ENCODE peak calls at places on chromosomes 6 and 20, in five cellular contexts. B is NB4, R is IMR-90, Y is mucosa of descending colon, K is endodermal cell. H is an unnamed sample.

GRCh38 chr20:64188071-64188470 is 23.8 kb downstream of the MYT1 start:
- DNase-seq in K (no peak), R (no peak), Y (no peak), B (no peak), H (peak; percentile 21)

GRCh38 chr6:157313531-157314467 is 9.5 kb downstream of the TMEM242 start:
- DNase-seq in B (peak; percentile 22), Y (no peak), K (no peak), R (no peak), H (no peak)

GRCh38 chr6:158066161-158066781 is 84.6 kb downstream of the SYNJ2 start:
- DNase-seq in K (peak; percentile 26), B (peak; percentile 47), R (no peak), Y (no peak), H (no peak)

GRCh38 chr20:47810116-47810672 is 24.9 kb upstream of the SULF2 start:
- DNase-seq in Y (no peak), B (no peak), K (no peak), R (no peak), H (no peak)

GRCh38 chr6:37653933-37654565 is 43.6 kb downstream of the MDGA1 start:
- DNase-seq in K (peak; percentile 83), Y (no peak), B (peak; percentile 80), R (peak; percentile 34), H (peak; percentile 79)

GRCh38 chr6:54595844-54596243 is 250.7 kb upstream of the FAM83B start:
- DNase-seq in K (no peak), Y (no peak), B (no peak), R (peak; percentile 79), H (no peak)

GRCh38 chr6:6825986-6826901 is 237.7 kb downstream of the LY86 start:
- DNase-seq in R (no peak), Y (no peak), B (peak; percentile 79), K (no peak), H (no peak)

GRCh38 chr6:7087066-7087465 is 20.7 kb upstream of the RREB1 start:
- DNase-seq in R (peak; percentile 10), K (peak; percentile 60), B (peak; percentile 64), Y (no peak), H (peak; percentile 65)

GRCh38 chr6:24882295-24882694 is 53.5 kb downstream of the RIPOR2 start:
- DNase-seq in K (no peak), R (peak; percentile 56), B (no peak), Y (no peak), H (no peak)

GRCh38 chr6:139016337-139017213 is 12.0 kb upstream of the ABRACL start:
- DNase-seq in R (no peak), Y (no peak), B (peak; percentile 74), K (no peak), H (peak; percentile 39)

DNA sequence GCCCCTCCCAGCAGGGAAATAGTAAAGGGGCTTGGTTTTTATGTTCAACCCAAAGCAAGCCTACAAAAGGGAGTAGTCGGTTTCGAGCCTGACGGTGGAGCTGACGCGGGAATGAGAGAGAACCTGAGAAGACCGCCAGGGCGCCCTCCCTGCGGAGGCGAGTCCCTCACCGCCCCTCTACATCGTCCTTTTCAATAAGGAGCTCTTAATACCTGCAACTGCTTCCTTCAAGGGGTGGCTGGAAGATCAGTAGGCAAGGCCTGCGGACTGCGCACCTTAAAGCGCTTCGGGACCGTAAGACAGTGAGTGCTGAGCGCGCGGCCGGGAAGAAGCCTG is 709 bp upstream of the ZNF76 start:
- DNase-seq in R (peak; percentile 59), K (no peak), Y (no peak), B (no peak), H (peak; percentile 67)
- TF ChIP-seq CTCF in R (no peak), K (peak; percentile 49), Y (no peak), B (no peak), H (no peak)

DNA sequence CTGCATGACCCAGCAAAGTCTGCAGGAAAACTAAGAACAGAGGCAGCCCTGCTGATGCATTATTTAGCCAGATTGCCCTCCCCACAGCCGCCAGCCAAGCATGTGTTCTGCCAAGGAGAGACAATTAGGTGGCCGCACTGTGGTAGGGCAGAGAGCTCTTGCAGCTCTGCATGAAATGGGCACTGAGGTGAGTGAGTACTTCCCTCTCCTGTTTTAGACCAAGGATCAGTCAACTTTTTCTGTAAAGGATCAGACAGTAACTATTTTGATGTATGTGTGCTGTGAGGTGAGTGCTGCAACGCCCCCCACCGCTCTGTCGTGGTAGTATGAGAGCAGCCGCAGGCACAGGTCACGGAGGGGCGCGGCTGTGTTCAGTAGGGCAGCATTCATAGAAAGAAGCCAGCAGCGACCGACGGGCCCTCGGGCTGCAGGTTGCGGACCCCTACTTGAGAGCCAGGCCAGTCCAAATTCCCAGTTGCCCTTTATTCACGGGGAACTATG is 23.8 kb upstream of the FAM50B start:
- DNase-seq in K (peak; percentile 91), R (peak; percentile 32), B (no peak), Y (no peak), H (peak; percentile 81)
- H3K4me3 ChIP-seq in K (no peak overlapping the region), R (no peak overlapping the region), B (no peak overlapping the region), Y (no peak overlapping the region), H (no peak overlapping the region)

GRCh38 chr6:90483116-90483839 is 103.6 kb downstream of the MAP3K7 start:
- DNase-seq in K (peak; percentile 34), R (peak; percentile 49), B (no peak), Y (no peak), H (no peak)

GRCh38 chr6:90478278-90478677 is 108.6 kb downstream of the MAP3K7 start:
- DNase-seq in Y (no peak), R (no peak), B (no peak), K (peak; percentile 84), H (peak; percentile 85)

GRCh38 chr6:90478789-90479602 is 107.9 kb downstream of the MAP3K7 start:
- DNase-seq in B (peak; percentile 90), K (peak; percentile 95), Y (peak; percentile 87), R (peak; percentile 95), H (peak; percentile 94)

GRCh38 chr6:90477366-90477765 is 109.5 kb downstream of the MAP3K7 start:
- DNase-seq in R (no peak), Y (no peak), K (no peak), B (no peak), H (no peak)

DNA sequence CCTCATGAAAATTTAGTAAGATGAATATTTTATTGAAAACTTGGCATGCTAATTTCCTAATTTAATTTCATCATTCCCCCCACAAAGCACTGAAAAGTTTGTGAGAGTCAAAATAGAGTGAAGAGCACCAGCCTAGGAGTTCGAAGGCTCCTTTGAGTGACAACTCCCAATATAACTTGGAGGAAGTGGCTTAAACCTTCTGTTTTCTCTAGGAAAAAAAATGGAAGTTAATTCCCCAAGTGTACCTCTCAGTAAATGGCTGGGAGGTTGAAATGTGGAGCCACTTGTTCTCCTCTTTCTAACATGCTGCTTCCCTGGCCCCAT is 107.3 kb downstream of the MAP3K7 start:
- DNase-seq in B (no peak), R (no peak), Y (no peak), K (no peak), H (no peak)
- TF ChIP-seq CTCF in B (no peak), R (no peak), Y (no peak), K (no peak), H (no peak)

GRCh38 chr6:125453516-125453915 is 151.7 kb upstream of the HDDC2 start:
- DNase-seq in B (peak; percentile 10), Y (no peak), K (no peak), R (no peak), H (peak; percentile 21)
- H3K4me3 ChIP-seq in B (no peak overlapping the region), Y (no peak overlapping the region), K (no peak overlapping the region), R (no peak overlapping the region), H (no peak overlapping the region)

GRCh38 chr6:123648723-123649122 is 12.0 kb upstream of the TRDN start:
- DNase-seq in Y (no peak), B (no peak), K (no peak), R (no peak), H (no peak)

GRCh38 chr6:123648020-123648580 is 11.3 kb upstream of the TRDN start:
- DNase-seq in R (no peak), B (no peak), Y (no peak), K (no peak), H (no peak)
- TF ChIP-seq CTCF in R (no peak), B (no peak), Y (no peak), K (no peak), H (no peak)

GRCh38 chr6:34333858-34334257 is 58.6 kb downstream of the NUDT3 start:
- DNase-seq in K (no peak), R (no peak), Y (no peak), B (no peak), H (no peak)

GRCh38 chr6:34331361-34332050 is 61.0 kb downstream of the NUDT3 start:
- DNase-seq in K (no peak), B (no peak), R (peak; percentile 29), Y (no peak), H (no peak)

GRCh38 chr6:34334796-34335416 is 57.6 kb downstream of the NUDT3 start:
- DNase-seq in B (peak; percentile 15), K (no peak), R (no peak), Y (no peak), H (no peak)

GRCh38 chr6:34338377-34338776 is 54.1 kb downstream of the NUDT3 start:
- DNase-seq in R (no peak), K (no peak), B (no peak), Y (no peak), H (no peak)

GRCh38 chr6:34332255-34333198 is 59.9 kb downstream of the NUDT3 start:
- DNase-seq in Y (no peak), B (peak; percentile 69), K (no peak), R (no peak), H (no peak)
- H3K4me3 ChIP-seq in Y (no peak overlapping the region), B (no peak overlapping the region), K (no peak overlapping the region), R (no peak overlapping the region), H (no peak overlapping the region)

GRCh38 chr6:113732384-113732966 is 124.7 kb upstream of the MARCKS start:
- DNase-seq in B (no peak), R (peak; percentile 14), Y (no peak), K (no peak), H (no peak)
- TF ChIP-seq CTCF in B (no peak), R (no peak), Y (no peak), K (peak; percentile 11), H (no peak)

GRCh38 chr6:69617163-69617562 is 179.6 kb downstream of the LMBRD1 start:
- DNase-seq in B (no peak), R (no peak), Y (no peak), K (no peak), H (no peak)
- H3K4me3 ChIP-seq in B (no peak overlapping the region), R (no peak overlapping the region), Y (no peak overlapping the region), K (no peak overlapping the region), H (no peak overlapping the region)